ENCODE peak calls at places on chromosome 7, in six cellular contexts. B is SK-N-SH, I is astrocyte, P is H9, Z is osteoblast, D is GM23248. Y is an unnamed sample.

GRCh38 chr7:140604760-140605159 is 35.9 kb downstream of the DENND2A start:
- DNase-seq in Z (no peak), D (peak; percentile 91), I (peak; percentile 63), B (no peak), P (no peak), Y (peak; percentile 65)

GRCh38 chr7:66336760-66337159 is 131.6 kb downstream of the TPST1 start:
- DNase-seq in B (no peak), D (no peak), I (no peak), Z (no peak), P (no peak), Y (no peak)

GRCh38 chr7:39838326-39838725 is 111.7 kb upstream of the CDK13 start:
- DNase-seq in Z (no peak), I (peak; percentile 46), B (no peak), D (no peak), P (no peak), Y (peak; percentile 49)

GRCh38 chr7:41147651-41148360 is 555.1 kb downstream of the INHBA start:
- DNase-seq in Z (no peak), I (peak; percentile 55), B (no peak), P (no peak), D (peak; percentile 42), Y (peak; percentile 47)

GRCh38 chr7:150924256-150924851 is 53.8 kb downstream of the KCNH2 start:
- DNase-seq in I (no peak), Z (no peak), D (no peak), P (no peak), B (no peak), Y (no peak)

GRCh38 chr7:90337106-90337505 is 9.4 kb upstream of the GTPBP10 start:
- DNase-seq in B (no peak), D (no peak), I (peak; percentile 50), Z (no peak), P (no peak), Y (peak; percentile 55)

GRCh38 chr7:1401011-1401410 is 58.3 kb downstream of the MICALL2 start:
- DNase-seq in I (no peak), Z (no peak), B (no peak), P (no peak), D (no peak), Y (no peak)

GRCh38 chr7:25389489-25390106 is 161.3 kb upstream of the NPVF start:
- DNase-seq in B (peak; percentile 68), Z (peak; percentile 29), I (peak; percentile 10), P (no peak), D (peak; percentile 68), Y (peak; percentile 74)

GRCh38 chr7:4282434-4283223 is 399.5 kb upstream of the FOXK1 start:
- DNase-seq in D (peak; percentile 2), I (peak; percentile 62), B (no peak), P (no peak), Z (no peak), Y (no peak)

GRCh38 chr7:73303546-73303945 is 5.1 kb downstream of the NSUN5 start:
- DNase-seq in I (no peak), B (no peak), D (no peak), Z (no peak), P (no peak), Y (no peak)

GRCh38 chr7:101815826-101816488 is 1.5 kb upstream of the CUX1 start:
- DNase-seq in Z (peak; percentile 100), P (peak; percentile 79), B (peak; percentile 97), D (peak; percentile 94), I (peak; percentile 62), Y (peak; percentile 80)

GRCh38 chr7:114026486-114027089 is 107.8 kb upstream of the PPP1R3A start:
- DNase-seq in Z (no peak), P (no peak), D (peak; percentile 68), B (peak; percentile 28), I (peak; percentile 29), Y (peak; percentile 33)

GRCh38 chr7:74092964-74093339 is 9.3 kb downstream of the LIMK1 start:
- DNase-seq in D (peak; percentile 42), Z (peak; percentile 92), I (no peak), B (peak; percentile 87), P (no peak), Y (no peak)

GRCh38 chr7:1858435-1859265 is 188.6 kb downstream of the ELFN1 start:
- DNase-seq in P (no peak), B (no peak), I (no peak), D (no peak), Z (peak; percentile 81), Y (no peak)

DNA sequence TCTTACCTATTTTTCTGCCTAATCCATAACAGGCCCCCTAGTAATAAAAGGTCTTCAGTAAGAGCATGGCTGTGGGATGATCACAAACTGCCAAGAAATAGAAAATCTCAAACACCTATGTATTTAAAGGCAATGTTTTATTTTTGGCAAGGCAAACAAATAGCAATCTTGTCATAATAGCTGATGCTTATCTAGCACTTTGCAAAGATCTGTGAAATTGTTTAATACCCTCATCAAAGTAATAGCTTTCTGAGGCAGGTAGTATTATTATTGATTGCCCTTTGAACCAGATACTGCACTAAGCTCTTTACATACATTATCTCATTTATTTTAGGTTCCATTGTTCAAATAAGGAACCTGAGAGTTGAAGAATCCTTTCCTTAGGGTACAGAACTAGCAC is 1.6 kb upstream of the CADPS2 start:
- DNase-seq in D (no peak), P (no peak), I (no peak), B (no peak), Z (peak; percentile 73), Y (no peak)
- H2AFZ ChIP-seq in D (no peak overlapping the region), P (no peak overlapping the region), I (no peak overlapping the region), B (no peak overlapping the region), Z (no peak overlapping the region), Y (no peak overlapping the region)

GRCh38 chr7:131688738-131689661 is 132.6 kb upstream of the PODXL start:
- DNase-seq in Z (peak; percentile 97), D (peak; percentile 68), I (peak; percentile 9), P (peak; percentile 89), B (peak; percentile 95), Y (peak; percentile 14)

GRCh38 chr7:131690446-131690845 is 134.0 kb upstream of the PODXL start:
- DNase-seq in P (no peak), D (no peak), I (no peak), B (no peak), Z (no peak), Y (no peak)

GRCh38 chr7:131692131-131692960 is 135.9 kb upstream of the PODXL start:
- DNase-seq in B (peak; percentile 89), P (peak; percentile 88), I (peak; percentile 5), Z (peak; percentile 94), D (peak; percentile 69), Y (peak; percentile 21)

GRCh38 chr7:131689662-131690234 is 133.3 kb upstream of the PODXL start:
- DNase-seq in I (no peak), Z (no peak), B (no peak), P (no peak), D (no peak), Y (no peak)

GRCh38 chr7:131691454-131692130 is 135.2 kb upstream of the PODXL start:
- DNase-seq in Z (no peak), D (no peak), B (no peak), I (no peak), P (no peak), Y (no peak)
- H2AFZ ChIP-seq in Z (no peak overlapping the region), D (peak overlapping the region; percentile 68), B (no peak overlapping the region), I (no peak overlapping the region), P (no peak overlapping the region), Y (no peak overlapping the region)

DNA sequence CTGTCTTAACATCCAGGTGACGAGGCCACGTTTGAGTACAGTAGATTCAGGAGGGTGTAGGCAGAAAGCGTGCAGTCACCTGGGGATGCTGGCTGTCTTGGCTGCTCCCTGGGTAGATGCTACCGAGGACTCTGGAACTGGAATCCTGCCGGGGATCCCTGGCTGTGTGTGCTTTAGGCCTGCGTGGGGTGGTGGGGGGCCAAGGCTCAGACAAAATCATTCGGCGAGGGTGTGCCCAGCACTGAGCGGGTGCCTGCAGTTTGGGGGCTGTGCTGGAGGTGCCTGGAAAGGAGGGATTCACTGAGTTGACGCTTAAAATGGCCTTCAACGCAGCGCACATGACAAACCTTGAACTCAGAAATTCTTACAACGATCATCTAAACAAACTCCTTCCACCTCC is 93.5 kb upstream of the PODXL start:
- DNase-seq in P (no peak), B (no peak), I (no peak), Z (no peak), D (no peak), Y (no peak)
- H2AFZ ChIP-seq in P (no peak overlapping the region), B (no peak overlapping the region), I (no peak overlapping the region), Z (no peak overlapping the region), D (no peak overlapping the region), Y (no peak overlapping the region)

GRCh38 chr7:129896568-129897382 is 56.0 kb downstream of the UBE2H start:
- DNase-seq in I (peak; percentile 76), D (peak; percentile 66), Z (peak; percentile 45), B (no peak), P (no peak), Y (no peak)

GRCh38 chr7:129898502-129899160 is 54.1 kb downstream of the UBE2H start:
- DNase-seq in P (no peak), B (no peak), D (no peak), Z (peak; percentile 37), I (no peak), Y (no peak)

GRCh38 chr7:129903935-129904334 is 48.8 kb downstream of the UBE2H start:
- DNase-seq in Z (no peak), I (no peak), D (no peak), B (no peak), P (no peak), Y (no peak)

GRCh38 chr7:129902788-129903422 is 49.9 kb downstream of the UBE2H start:
- DNase-seq in B (no peak), D (no peak), I (no peak), Z (no peak), P (no peak), Y (peak; percentile 24)

DNA sequence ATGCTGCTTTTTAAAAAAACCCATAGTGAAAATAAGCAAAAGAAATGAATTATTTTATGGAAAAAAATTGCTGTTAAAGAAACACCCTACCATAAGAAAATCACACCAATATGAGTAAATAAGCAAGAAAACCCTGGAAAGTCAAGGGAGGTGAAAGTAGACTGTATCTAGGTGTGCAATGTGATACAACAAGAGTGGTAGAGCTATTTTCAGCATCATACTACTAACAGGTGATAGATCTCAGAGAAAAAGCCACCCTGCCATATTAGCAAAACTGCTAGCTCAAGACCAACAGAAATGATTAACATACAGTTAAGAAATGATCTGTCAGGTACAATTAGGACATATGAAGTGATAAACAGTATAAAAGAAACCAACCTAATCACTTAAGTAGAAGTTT is 54.8 kb downstream of the UBE2H start:
- DNase-seq in I (no peak), D (no peak), P (no peak), B (no peak), Z (peak; percentile 70), Y (no peak)
- H2AFZ ChIP-seq in I (no peak overlapping the region), D (no peak overlapping the region), P (no peak overlapping the region), B (no peak overlapping the region), Z (no peak overlapping the region), Y (no peak overlapping the region)

DNA sequence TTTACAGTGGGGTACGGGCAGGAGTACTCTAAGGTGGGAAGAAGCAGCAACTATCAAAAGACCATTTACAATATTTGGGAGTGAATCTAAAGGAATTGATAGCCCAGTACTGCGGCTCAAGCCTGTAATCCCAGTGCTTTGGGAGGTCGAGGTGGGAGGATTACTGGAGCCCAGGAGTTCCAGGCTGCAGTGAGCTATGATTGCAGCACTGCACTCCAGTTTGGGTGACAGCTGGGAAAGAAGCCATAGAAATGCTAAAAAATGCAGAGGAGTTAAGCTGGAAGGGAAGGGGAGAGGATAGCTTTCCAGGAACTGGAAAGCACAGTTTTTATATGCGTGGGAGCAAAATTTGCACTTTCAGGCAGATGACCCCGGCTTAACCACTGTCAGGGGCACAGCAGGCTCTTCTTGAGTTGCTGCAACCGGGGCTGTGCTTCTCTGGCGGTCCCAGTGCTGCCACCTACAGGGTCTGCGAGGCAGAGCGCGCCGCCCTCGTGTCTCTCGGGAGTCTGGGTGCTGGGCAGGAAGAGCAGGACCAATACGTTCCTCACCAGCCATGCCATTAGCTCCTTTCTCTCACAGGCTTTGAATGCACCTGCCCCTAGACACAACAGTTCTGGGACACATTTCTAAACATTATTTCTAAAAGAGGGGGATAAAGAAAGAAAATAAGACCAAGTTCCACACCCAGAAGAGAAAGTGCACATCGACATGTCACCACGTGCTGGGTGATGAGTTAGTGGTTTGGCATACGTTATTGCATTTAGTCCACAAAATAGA is 10.1 kb upstream of the BMPER start:
- DNase-seq in B (peak; percentile 84), I (peak; percentile 52), Z (peak; percentile 90), P (peak; percentile 93), D (peak; percentile 89), Y (peak; percentile 76)
- H2AFZ ChIP-seq in B (no peak overlapping the region), I (peak overlapping the region; percentile 24), Z (no peak overlapping the region), P (no peak overlapping the region), D (peak overlapping the region; percentile 43), Y (no peak overlapping the region)

Y was measured in fibroblast of lung.